ENCODE peak calls at places on chromosomes 4 and X, in eight cellular contexts. V is PC-3, O is neural crest cell, P is MCF 10A, S is upper lobe of right lung, N is lower leg skin, D is OCI-LY7, K is progenitor cell of endocrine pancreas. M is an unnamed sample.

GRCh38 chrX:130082244-130083106 is 27.8 kb downstream of the ELF4 start:
- DNase-seq in S (peak; percentile 75), K (no peak), P (no peak), O (no peak), V (no peak), N (peak; percentile 43), D (peak; percentile 67), M (no peak)

GRCh38 chr4:8182858-8183725 is 16.0 kb upstream of the SH3TC1 start:
- DNase-seq in P (peak; percentile 97), O (no peak), S (peak; percentile 90), V (peak; percentile 97), K (no peak), N (peak; percentile 90), D (no peak), M (no peak)

GRCh38 chr4:177400030-177400429 is 42.2 kb downstream of the AGA start:
- DNase-seq in P (no peak), V (no peak), K (no peak), D (no peak), O (no peak), N (no peak), S (no peak), M (no peak)

GRCh38 chr4:110631582-110632505 is 9.0 kb upstream of the PITX2 start:
- DNase-seq in K (peak; percentile 74), V (peak; percentile 80), D (peak; percentile 83), P (peak; percentile 87), O (peak; percentile 74), S (peak; percentile 84), N (peak; percentile 26), M (peak; percentile 84)

GRCh38 chr4:158769175-158769831 is 477 bp downstream of the FNIP2 start:
- DNase-seq in K (peak; percentile 33), D (no peak), N (peak; percentile 29), P (peak; percentile 26), S (peak; percentile 76), O (peak; percentile 47), V (peak; percentile 33), M (peak; percentile 43)

GRCh38 chr4:88696620-88697019 is 1.0 kb downstream of the NAP1L5 start:
- DNase-seq in P (no peak), K (no peak), D (no peak), V (no peak), O (no peak), N (no peak), S (no peak), M (no peak)

GRCh38 chr4:128863314-128864075 is 54.0 kb downstream of the JADE1 start:
- DNase-seq in P (peak; percentile 89), K (peak; percentile 72), S (peak; percentile 73), N (peak; percentile 63), D (peak; percentile 62), O (peak; percentile 91), V (peak; percentile 64), M (peak; percentile 90)

GRCh38 chr4:89000844-89001360 is 56.1 kb downstream of the FAM13A start:
- DNase-seq in P (peak; percentile 64), S (no peak), O (no peak), D (no peak), V (peak; percentile 65), N (no peak), K (no peak), M (no peak)

GRCh38 chr4:30380404-30380998 is 339.7 kb upstream of the PCDH7 start:
- DNase-seq in S (no peak), P (peak; percentile 55), V (peak; percentile 79), N (no peak), D (peak; percentile 54), O (peak; percentile 48), K (no peak), M (peak; percentile 54)

GRCh38 chrX:74535211-74535621 is 79.2 kb downstream of the RLIM start:
- DNase-seq in V (peak; percentile 54), P (peak; percentile 59), K (no peak), S (no peak), N (no peak), O (no peak), D (peak; percentile 10), M (peak; percentile 4)

GRCh38 chr4:122703868-122704267 is 28.6 kb upstream of the BBS12 start:
- DNase-seq in P (peak; percentile 15), D (no peak), K (no peak), O (no peak), N (no peak), V (no peak), S (no peak), M (no peak)

GRCh38 chr4:152259866-152260265 is 276.0 kb downstream of the FBXW7 start:
- DNase-seq in V (peak; percentile 81), K (no peak), S (no peak), D (no peak), N (no peak), P (peak; percentile 85), O (no peak), M (no peak)

GRCh38 chr4:130563185-130563890 is 1467.4 kb downstream of the C4orf33 start:
- DNase-seq in V (peak; percentile 49), S (peak; percentile 62), P (peak; percentile 91), K (peak; percentile 23), D (no peak), O (peak; percentile 30), N (no peak), M (peak; percentile 27)

GRCh38 chr4:152640058-152640921 is 39.5 kb downstream of the TMEM154 start:
- DNase-seq in N (no peak), P (peak; percentile 38), D (peak; percentile 44), K (no peak), S (no peak), V (peak; percentile 61), O (no peak), M (no peak)

GRCh38 chrX:132184871-132185270 is 34.4 kb downstream of the RAP2C start:
- DNase-seq in N (no peak), P (peak; percentile 27), D (no peak), S (no peak), V (peak; percentile 42), O (no peak), K (no peak), M (no peak)

GRCh38 chr4:98617358-98618047 is 40.9 kb downstream of the TSPAN5 start:
- DNase-seq in D (no peak), K (no peak), S (no peak), P (no peak), N (no peak), V (no peak), O (no peak), M (no peak)

GRCh38 chr4:99746443-99746842 is 70.2 kb upstream of the DAPP1 start:
- DNase-seq in O (no peak), K (no peak), V (no peak), D (no peak), P (no peak), S (no peak), N (no peak), M (no peak)

GRCh38 chr4:100907465-100908454 is 389.9 kb upstream of the EMCN start:
- DNase-seq in O (no peak), V (peak; percentile 50), N (no peak), S (no peak), K (no peak), D (no peak), P (peak; percentile 31), M (peak; percentile 7)
- TF ChIP-seq CTCF in O (peak; percentile 60), V (peak; percentile 59), N (no peak), S (peak; percentile 40), K (peak; percentile 45), D (peak; percentile 65), P (peak; percentile 39), M (peak; percentile 69)

DNA sequence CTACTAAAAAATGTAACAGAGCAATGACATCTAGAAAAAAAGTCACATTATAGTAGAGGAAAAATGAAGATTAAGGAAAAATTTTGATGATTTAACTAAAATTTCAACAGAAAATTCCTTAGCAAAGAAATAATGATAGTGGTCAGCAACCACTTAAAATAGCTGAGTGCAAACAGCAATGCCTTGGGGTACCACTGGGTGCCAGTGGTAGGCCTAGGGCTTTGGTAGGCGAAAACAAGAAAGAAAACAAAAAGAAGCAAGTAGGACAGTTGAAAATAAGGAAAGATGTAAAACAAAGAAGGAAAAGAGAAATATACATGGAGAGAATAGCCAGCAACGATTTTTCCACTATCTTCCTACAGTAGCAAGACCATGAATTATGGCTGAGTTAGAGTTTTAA is 313.5 kb upstream of the IRS4 start:
- DNase-seq in P (peak; percentile 9), N (no peak), S (no peak), D (no peak), O (no peak), V (no peak), K (no peak), M (peak; percentile 3)
- TF ChIP-seq CTCF in P (peak; percentile 14), N (no peak), S (no peak), D (no peak), O (peak; percentile 45), V (no peak), K (peak; percentile 51), M (peak; percentile 16)

DNA sequence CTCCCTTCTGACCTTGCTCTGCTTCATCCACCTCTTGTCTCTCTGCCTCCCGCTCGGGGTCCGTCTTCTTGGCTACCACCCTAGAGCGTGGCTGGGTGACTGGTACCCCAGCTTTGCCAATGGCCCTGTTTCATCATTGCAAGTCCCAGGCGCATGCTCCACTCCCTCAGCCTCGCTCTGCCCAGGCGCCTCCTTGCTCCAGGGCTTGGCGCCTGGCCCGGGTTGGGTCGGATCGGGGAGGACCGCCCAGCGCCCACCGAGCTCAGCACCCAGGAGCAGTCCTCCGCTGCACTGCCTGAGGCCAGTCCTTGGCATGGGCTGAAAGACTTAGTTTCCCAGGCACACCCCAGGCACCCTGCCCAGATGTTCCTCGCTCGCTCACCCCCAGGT is 577 bp downstream of the BGN start:
- DNase-seq in D (no peak), P (peak; percentile 23), V (no peak), S (no peak), N (peak; percentile 21), O (no peak), K (no peak), M (no peak)
- TF ChIP-seq CTCF in D (no peak), P (no peak), V (no peak), S (no peak), N (no peak), O (no peak), K (peak; percentile 3), M (no peak)

GRCh38 chr4:173696011-173696410 is 166.0 kb upstream of the HAND2 start:
- DNase-seq in O (no peak), N (no peak), K (no peak), D (no peak), P (no peak), S (no peak), V (no peak), M (no peak)

GRCh38 chr4:173696551-173696950 is 166.5 kb upstream of the HAND2 start:
- DNase-seq in N (no peak), P (no peak), S (no peak), K (no peak), O (no peak), V (no peak), D (no peak), M (no peak)

GRCh38 chr4:173698557-173699262 is 168.7 kb upstream of the HAND2 start:
- DNase-seq in D (no peak), P (no peak), O (no peak), K (no peak), N (no peak), S (no peak), V (no peak), M (no peak)

GRCh38 chr4:173699841-173700475 is 169.9 kb upstream of the HAND2 start:
- DNase-seq in K (no peak), O (no peak), N (no peak), P (no peak), S (no peak), V (no peak), D (no peak), M (no peak)

DNA sequence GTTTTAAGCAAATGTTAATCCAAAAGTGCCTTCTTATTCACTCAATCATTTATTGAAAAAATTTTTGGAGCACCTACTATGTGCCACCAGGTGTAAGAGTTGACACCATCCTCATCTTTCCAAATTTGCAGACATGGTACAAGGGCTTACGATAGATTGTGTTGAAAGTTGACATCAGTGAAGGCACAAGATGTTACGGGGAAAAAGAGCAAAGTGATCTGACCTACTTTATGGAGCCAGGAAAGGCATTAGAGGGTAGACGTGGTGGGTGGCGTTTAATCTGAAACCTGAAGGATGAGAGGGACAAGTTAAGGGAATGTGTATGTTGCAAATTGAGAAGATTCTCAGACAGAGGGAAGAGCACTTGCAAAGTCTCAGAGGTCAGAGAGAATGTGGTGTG is 167.8 kb upstream of the HAND2 start:
- DNase-seq in K (no peak), S (no peak), V (no peak), D (no peak), O (no peak), N (no peak), P (no peak), M (no peak)
- TF ChIP-seq CTCF in K (no peak), S (no peak), V (no peak), D (no peak), O (no peak), N (no peak), P (no peak), M (no peak)